ENCODE peak calls at places on chromosomes 5 and 9, in five cellular contexts. H, U, Q, S and N are unnamed samples.

GRCh38 chr5:26700759-26701384 is 337.5 kb downstream of the CDH9 start:
- DNase-seq in Q (peak), U (peak), H (peak), S (peak), N (peak)

GRCh38 chr5:8329773-8330172 is 460.8 kb downstream of the MTRR start:
- DNase-seq in Q (no peak), H (no peak), U (no peak), S (no peak), N (peak)

GRCh38 chr5:10593531-10594181 is 29.8 kb downstream of the ANKRD33B start:
- DNase-seq in H (no peak), U (no peak), Q (no peak), S (no peak), N (no peak)

GRCh38 chr5:125349432-125349831 is 603.0 kb upstream of the ZNF608 start:
- DNase-seq in Q (no peak), S (peak), H (peak), U (no peak), N (peak)

GRCh38 chr5:65769539-65769938 is 47.5 kb downstream of the NLN start:
- DNase-seq in H (no peak), U (no peak), Q (no peak), S (peak), N (no peak)

GRCh38 chr5:136631176-136631575 is 265.8 kb upstream of the TRPC7 start:
- DNase-seq in S (peak), U (no peak), H (no peak), Q (no peak), N (no peak)

GRCh38 chr5:31407921-31408714 is 123.8 kb downstream of the DROSHA start:
- DNase-seq in Q (no peak), S (peak), H (no peak), U (no peak), N (peak)

GRCh38 chr5:179275941-179276837 is 69.1 kb downstream of the ADAMTS2 start:
- DNase-seq in S (peak), U (no peak), Q (no peak), H (no peak), N (peak)

GRCh38 chr5:97181856-97182545 is 1.0 kb downstream of the RIOK2 start:
- DNase-seq in U (no peak), H (no peak), S (peak), Q (no peak), N (no peak)

GRCh38 chr5:157930710-157931109 is 71.8 kb upstream of the CLINT1 start:
- DNase-seq in U (no peak), Q (no peak), S (no peak), H (no peak), N (no peak)

GRCh38 chr5:134572811-134573210 is 47.3 kb downstream of the JADE2 start:
- DNase-seq in S (no peak), U (no peak), Q (no peak), H (no peak), N (no peak)

GRCh38 chr5:59813761-59814562 is 79.6 kb downstream of the PDE4D start:
- DNase-seq in S (peak), U (no peak), H (peak), Q (peak), N (peak)

GRCh38 chr5:38660194-38660668 is 103.8 kb upstream of the LIFR start:
- DNase-seq in S (no peak), Q (no peak), U (peak), H (peak), N (peak)

GRCh38 chr5:63555874-63556273 is 406.4 kb downstream of the HTR1A start:
- DNase-seq in U (no peak), H (no peak), Q (no peak), S (no peak), N (no peak)

GRCh38 chr5:38208782-38209378 is 49.5 kb upstream of the EGFLAM start:
- DNase-seq in H (peak), Q (no peak), U (peak), S (peak), N (peak)

GRCh38 chr5:113093561-113093960 is 117.0 kb downstream of the DCP2 start:
- DNase-seq in S (no peak), Q (no peak), H (no peak), U (no peak), N (no peak)

GRCh38 chr9:127854169-127854833 is at the start of gene ENG:
- DNase-seq in S (peak), H (no peak), U (peak), Q (no peak), N (peak)

GRCh38 chr5:179319741-179320281 is 25.4 kb downstream of the ADAMTS2 start:
- DNase-seq in Q (no peak), S (peak), U (no peak), H (no peak), N (no peak)

GRCh38 chr9:133767625-133768024 is 29.5 kb upstream of the SARDH start:
- DNase-seq in U (no peak), H (no peak), Q (no peak), S (no peak), N (no peak)

GRCh38 chr9:83981126-83981871 is 694 bp downstream of the RMI1 start:
- DNase-seq in H (no peak), S (peak), U (no peak), Q (no peak), N (peak)

GRCh38 chr9:97060796-97061195 is 21.9 kb upstream of the CTSV start:
- DNase-seq in Q (no peak), H (no peak), U (no peak), S (no peak), N (no peak)

GRCh38 chr5:39080168-39080567 is 6.0 kb upstream of the RICTOR start:
- DNase-seq in H (no peak), U (no peak), S (no peak), Q (no peak), N (no peak)

GRCh38 chr5:147483961-147484707 is 25.7 kb downstream of the DPYSL3 start:
- DNase-seq in S (peak), H (no peak), U (no peak), Q (no peak), N (no peak)

GRCh38 chr5:120538644-120539043 is 74.5 kb downstream of the PRR16 start:
- DNase-seq in H (no peak), S (peak), U (no peak), Q (no peak), N (no peak)

GRCh38 chr5:78537821-78538220 is 110.8 kb downstream of the LHFPL2 start:
- DNase-seq in U (no peak), H (no peak), S (peak), Q (no peak), N (peak)

GRCh38 chr5:74916831-74917710 is 50.9 kb upstream of the FAM169A start:
- DNase-seq in S (peak), Q (no peak), H (no peak), U (no peak), N (no peak)

GRCh38 chr5:77990020-77990419 is 213.9 kb upstream of the TBCA start:
- DNase-seq in H (no peak), S (no peak), Q (no peak), U (peak), N (no peak)

GRCh38 chr5:177476531-177477233 is 3.2 kb upstream of the DBN1 start:
- DNase-seq in H (no peak), U (no peak), S (peak), Q (no peak), N (no peak)

GRCh38 chr9:98019098-98019497 is 36.0 kb downstream of the ANP32B start:
- DNase-seq in H (no peak), S (no peak), Q (no peak), U (peak), N (no peak)

GRCh38 chr9:121298016-121298538 is 30.1 kb downstream of the GSN start:
- DNase-seq in S (no peak), Q (no peak), H (peak), U (no peak), N (no peak)

GRCh38 chr5:151234476-151235238 is 10.8 kb upstream of the CCDC69 start:
- DNase-seq in H (no peak), Q (no peak), S (peak), U (no peak), N (no peak)

GRCh38 chr9:38689678-38690077 is 30.3 kb downstream of the FAM240B start:
- DNase-seq in H (peak), Q (peak), S (peak), U (peak), N (no peak)

GRCh38 chr5:155943516-155944407 is 383.2 kb upstream of the SGCD start:
- DNase-seq in S (peak), H (peak), U (peak), Q (peak), N (peak)

GRCh38 chr5:172806897-172807672 is 27.0 kb upstream of the ERGIC1 start:
- DNase-seq in S (peak), Q (peak), U (peak), H (no peak), N (peak)

GRCh38 chr5:172805018-172805683 is 28.9 kb upstream of the ERGIC1 start:
- DNase-seq in S (no peak), U (no peak), H (no peak), Q (no peak), N (no peak)

GRCh38 chr5:172802585-172803176 is 31.4 kb upstream of the ERGIC1 start:
- DNase-seq in H (no peak), S (peak), Q (no peak), U (no peak), N (no peak)

GRCh38 chr5:172807766-172808311 is 26.2 kb upstream of the ERGIC1 start:
- DNase-seq in U (no peak), S (no peak), Q (no peak), H (no peak), N (peak)

DNA sequence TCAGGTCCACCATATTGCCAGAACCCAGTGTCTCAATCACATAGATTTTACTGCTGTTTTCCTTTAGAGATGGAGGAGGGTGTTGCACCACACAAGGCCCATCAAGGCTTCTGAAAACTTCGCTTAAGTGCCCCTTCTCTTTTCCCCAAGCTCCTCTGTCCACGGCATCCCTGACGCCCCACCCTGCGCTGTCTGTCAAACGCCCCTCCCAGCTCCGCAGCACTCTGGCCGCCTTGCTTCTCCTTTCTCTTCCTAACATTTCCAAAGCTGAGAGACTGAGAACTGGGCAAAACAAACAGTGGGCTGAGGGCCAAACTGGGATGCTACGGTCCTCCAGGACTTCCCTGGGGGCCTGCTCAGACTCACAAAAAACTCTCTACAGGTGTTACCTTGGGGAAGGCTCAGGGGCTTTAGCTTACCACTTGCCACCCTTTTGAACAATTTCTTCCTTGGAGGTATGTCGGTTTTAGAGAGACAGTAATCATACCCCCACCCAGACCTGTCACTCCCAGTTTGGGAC is 28.3 kb upstream of the ERGIC1 start:
- DNase-seq in U (no peak), S (no peak), H (no peak), Q (no peak), N (no peak)
- H4K91ac ChIP-seq in U (no peak), S (no peak), H (no peak), Q (no peak), N (no peak)

GRCh38 chr5:54411176-54411575 is 44.3 kb upstream of the HSPB3 start:
- DNase-seq in H (no peak), S (no peak), U (no peak), Q (no peak), N (no peak)
- H2BK12ac ChIP-seq in H (no peak), S (no peak), U (no peak), Q (no peak), N (no peak)

DNA sequence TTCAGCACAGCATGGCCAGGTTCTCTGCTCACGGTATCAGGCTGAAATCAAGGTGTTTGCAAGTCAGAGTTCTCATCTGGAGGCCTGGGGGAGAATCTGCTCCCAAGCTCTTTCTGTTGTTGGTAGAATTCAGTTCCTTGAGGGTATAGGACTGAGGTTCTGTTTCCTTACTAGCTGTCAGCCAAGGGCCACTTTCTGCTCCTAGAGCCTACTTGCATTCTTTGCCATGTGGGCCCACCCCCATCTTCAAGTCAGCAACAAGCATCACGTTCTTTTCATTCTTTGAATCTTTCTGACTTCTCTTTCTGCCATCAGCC is 7.4 kb upstream of the CDC42SE2 start:
- DNase-seq in Q (no peak), U (no peak), S (no peak), H (no peak), N (peak)
- H2BK120ac ChIP-seq in Q (no peak), U (no peak), S (no peak), H (no peak), N (no peak)

DNA sequence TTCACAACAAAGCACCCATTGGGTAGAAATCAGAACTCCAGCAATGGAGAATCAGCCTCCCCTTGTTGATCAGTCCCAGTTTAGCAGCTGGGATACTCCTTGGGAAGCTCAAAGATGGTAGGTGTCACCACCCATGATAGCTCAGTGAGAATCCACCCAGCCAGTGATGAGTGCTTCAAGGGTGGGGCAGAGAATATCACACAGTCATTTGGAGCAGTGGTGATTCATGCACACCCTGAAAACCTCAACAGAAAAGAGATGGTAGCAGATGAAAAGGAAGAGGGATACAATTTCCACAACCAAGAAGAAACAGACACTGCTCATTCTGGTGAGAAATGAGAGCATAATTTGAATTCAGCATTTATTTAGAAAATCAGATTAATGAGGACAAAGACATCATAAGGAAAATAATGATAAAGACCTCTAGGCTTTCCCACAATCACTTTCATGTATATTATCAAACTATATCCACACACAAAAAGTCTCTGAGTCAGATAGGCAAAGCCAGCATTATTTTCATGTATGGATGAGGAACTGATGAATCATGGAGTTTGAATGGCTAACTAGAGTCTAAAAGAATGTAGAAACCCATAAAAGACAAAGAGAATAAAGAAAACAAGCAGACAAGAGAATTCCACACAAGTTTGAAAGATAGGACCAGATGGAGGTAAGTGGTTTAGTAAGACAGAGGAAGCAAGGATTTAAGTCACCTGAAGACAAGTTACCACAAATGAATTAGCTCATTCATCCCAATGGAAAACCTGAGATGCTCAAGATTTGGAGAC is 82.9 kb downstream of the FEM1C start:
- DNase-seq in U (no peak), Q (no peak), S (peak), H (no peak), N (no peak)
- H4K91ac ChIP-seq in U (no peak), Q (no peak), S (no peak), H (no peak), N (no peak)

GRCh38 chr5:54969856-54970828 is 15.3 kb downstream of the ESM1 start:
- DNase-seq in U (no peak), Q (no peak), S (no peak), H (no peak), N (no peak)

GRCh38 chr5:54975701-54976100 is 9.7 kb downstream of the ESM1 start:
- DNase-seq in Q (no peak), H (no peak), U (no peak), S (no peak), N (no peak)
- H2BK12ac ChIP-seq in Q (no peak), H (no peak), U (no peak), S (no peak), N (no peak)

DNA sequence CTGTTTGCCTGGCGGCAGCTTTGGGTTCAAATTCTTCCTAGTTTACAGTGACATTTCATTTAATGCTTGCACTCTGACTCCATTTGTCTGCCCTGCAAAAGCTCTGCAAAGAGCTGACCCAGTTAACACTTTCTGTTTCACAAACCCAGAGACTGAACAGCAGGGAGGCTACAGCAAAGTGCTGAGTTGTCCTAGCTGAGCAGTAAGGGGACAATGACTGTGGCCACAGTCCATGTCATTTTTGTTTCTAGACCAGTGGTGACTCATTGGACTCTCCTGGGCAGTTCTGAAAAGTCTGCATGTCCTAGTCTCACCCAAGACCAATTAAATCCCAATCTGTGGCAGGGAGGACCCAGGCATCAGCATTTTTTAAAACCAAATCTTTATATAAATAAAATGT is 994.8 kb upstream of the WWC1 start:
- DNase-seq in U (no peak), Q (no peak), S (peak), H (no peak), N (no peak)
- H2BK120ac ChIP-seq in U (no peak), Q (no peak), S (peak), H (no peak), N (no peak)